ENCODE peak calls at places on chromosomes 4 and X, in eight cellular contexts. One of them, this sample, is unnamed.

GRCh38 chr4:56909083-56909981 is 1.6 kb downstream of the REST start:
- DNase-seq in tibial artery: peak; percentile 73
- DNase-seq in aorta: peak; percentile 69
- DNase-seq in HTR-8/SVneo: peak; percentile 14
- DNase-seq in kidney epithelial cell: no peak
- DNase-seq in AG08395: peak; percentile 65
- DNase-seq in hepatocyte: peak; percentile 56
- DNase-seq in GM23248: peak; percentile 84
- DNase-seq in this sample: peak; percentile 52

GRCh38 chr4:14193601-14194000 is 566.1 kb upstream of the BOD1L1 start:
- DNase-seq in aorta: no peak
- DNase-seq in tibial artery: no peak
- DNase-seq in AG08395: no peak
- DNase-seq in kidney epithelial cell: no peak
- DNase-seq in HTR-8/SVneo: no peak
- DNase-seq in hepatocyte: no peak
- DNase-seq in GM23248: peak; percentile 5
- DNase-seq in this sample: no peak

GRCh38 chr4:66568001-66568400 is 897.7 kb upstream of the EPHA5 start:
- DNase-seq in aorta: no peak
- DNase-seq in kidney epithelial cell: no peak
- DNase-seq in HTR-8/SVneo: no peak
- DNase-seq in tibial artery: no peak
- DNase-seq in GM23248: no peak
- DNase-seq in AG08395: no peak
- DNase-seq in hepatocyte: no peak
- DNase-seq in this sample: no peak

GRCh38 chrX:55451125-55451524 is 802 bp upstream of the MAGEH1 start:
- DNase-seq in AG08395: no peak
- DNase-seq in hepatocyte: no peak
- DNase-seq in GM23248: peak; percentile 4
- DNase-seq in HTR-8/SVneo: no peak
- DNase-seq in kidney epithelial cell: no peak
- DNase-seq in tibial artery: no peak
- DNase-seq in aorta: no peak
- DNase-seq in this sample: no peak

GRCh38 chr4:55183926-55184599 is 58.7 kb upstream of the KDR start:
- DNase-seq in kidney epithelial cell: peak; percentile 98
- DNase-seq in tibial artery: no peak
- DNase-seq in GM23248: peak; percentile 94
- DNase-seq in aorta: no peak
- DNase-seq in AG08395: peak; percentile 83
- DNase-seq in hepatocyte: peak; percentile 70
- DNase-seq in HTR-8/SVneo: peak; percentile 35
- DNase-seq in this sample: no peak

GRCh38 chrX:124555036-124555595 is 208.8 kb downstream of the SH2D1A start:
- DNase-seq in AG08395: peak; percentile 54
- DNase-seq in kidney epithelial cell: no peak
- DNase-seq in aorta: no peak
- DNase-seq in GM23248: peak; percentile 45
- DNase-seq in HTR-8/SVneo: peak; percentile 5
- DNase-seq in tibial artery: no peak
- DNase-seq in hepatocyte: peak; percentile 29
- DNase-seq in this sample: no peak

GRCh38 chr4:55386073-55386472 is 9.7 kb upstream of the TMEM165 start:
- DNase-seq in hepatocyte: no peak
- DNase-seq in aorta: no peak
- DNase-seq in kidney epithelial cell: no peak
- DNase-seq in AG08395: peak; percentile 37
- DNase-seq in HTR-8/SVneo: no peak
- DNase-seq in GM23248: peak; percentile 42
- DNase-seq in tibial artery: no peak
- DNase-seq in this sample: no peak

GRCh38 chrX:1002611-1003010 is 209.8 kb downstream of the CRLF2 start:
- DNase-seq in AG08395: no peak
- DNase-seq in GM23248: no peak
- DNase-seq in aorta: no peak
- DNase-seq in HTR-8/SVneo: no peak
- DNase-seq in tibial artery: peak; percentile 47
- DNase-seq in hepatocyte: no peak
- DNase-seq in kidney epithelial cell: no peak
- DNase-seq in this sample: no peak

GRCh38 chr4:113278324-113278934 is 229.0 kb downstream of the ANK2 start:
- DNase-seq in kidney epithelial cell: peak; percentile 28
- DNase-seq in AG08395: peak; percentile 79
- DNase-seq in tibial artery: peak; percentile 80
- DNase-seq in hepatocyte: peak; percentile 89
- DNase-seq in HTR-8/SVneo: peak; percentile 73
- DNase-seq in aorta: peak; percentile 65
- DNase-seq in GM23248: peak; percentile 86
- DNase-seq in this sample: no peak

GRCh38 chr4:142778908-142779307 is 67.2 kb downstream of the INPP4B start:
- DNase-seq in aorta: no peak
- DNase-seq in hepatocyte: no peak
- DNase-seq in kidney epithelial cell: no peak
- DNase-seq in GM23248: peak; percentile 57
- DNase-seq in AG08395: peak; percentile 10
- DNase-seq in tibial artery: no peak
- DNase-seq in HTR-8/SVneo: no peak
- DNase-seq in this sample: no peak

GRCh38 chr4:12674184-12674583 is 810.0 kb downstream of the RAB28 start:
- DNase-seq in HTR-8/SVneo: no peak
- DNase-seq in GM23248: no peak
- DNase-seq in tibial artery: no peak
- DNase-seq in kidney epithelial cell: no peak
- DNase-seq in hepatocyte: no peak
- DNase-seq in aorta: no peak
- DNase-seq in AG08395: no peak
- DNase-seq in this sample: no peak

GRCh38 chrX:113741744-113742143 is 842.1 kb upstream of the HTR2C start:
- DNase-seq in AG08395: peak; percentile 26
- DNase-seq in kidney epithelial cell: no peak
- DNase-seq in GM23248: peak; percentile 60
- DNase-seq in HTR-8/SVneo: peak; percentile 0
- DNase-seq in aorta: no peak
- DNase-seq in hepatocyte: peak; percentile 66
- DNase-seq in tibial artery: no peak
- DNase-seq in this sample: no peak

GRCh38 chr4:111283066-111283677 is 660.3 kb upstream of the PITX2 start:
- DNase-seq in tibial artery: no peak
- DNase-seq in GM23248: peak; percentile 56
- DNase-seq in hepatocyte: peak; percentile 68
- DNase-seq in aorta: peak; percentile 49
- DNase-seq in kidney epithelial cell: peak; percentile 7
- DNase-seq in HTR-8/SVneo: peak; percentile 22
- DNase-seq in AG08395: peak; percentile 51
- DNase-seq in this sample: peak; percentile 43

GRCh38 chr4:110970642-110971041 is 347.8 kb upstream of the PITX2 start:
- DNase-seq in tibial artery: no peak
- DNase-seq in kidney epithelial cell: no peak
- DNase-seq in aorta: peak; percentile 40
- DNase-seq in hepatocyte: peak; percentile 70
- DNase-seq in AG08395: peak; percentile 23
- DNase-seq in GM23248: peak; percentile 51
- DNase-seq in HTR-8/SVneo: peak; percentile 36
- DNase-seq in this sample: no peak

GRCh38 chrX:5122181-5122678 is 1106.4 kb downstream of the NLGN4X start:
- DNase-seq in GM23248: no peak
- DNase-seq in AG08395: no peak
- DNase-seq in hepatocyte: no peak
- DNase-seq in HTR-8/SVneo: no peak
- DNase-seq in aorta: no peak
- DNase-seq in tibial artery: no peak
- DNase-seq in kidney epithelial cell: no peak
- DNase-seq in this sample: no peak

GRCh38 chr4:108272046-108272445 is 103.3 kb upstream of the LEF1 start:
- DNase-seq in AG08395: no peak
- DNase-seq in HTR-8/SVneo: no peak
- DNase-seq in aorta: no peak
- DNase-seq in hepatocyte: peak; percentile 5
- DNase-seq in kidney epithelial cell: no peak
- DNase-seq in GM23248: no peak
- DNase-seq in tibial artery: no peak
- DNase-seq in this sample: no peak

GRCh38 chr4:138334346-138335016 is 92.3 kb upstream of the SLC7A11 start:
- DNase-seq in hepatocyte: peak; percentile 64
- DNase-seq in GM23248: no peak
- DNase-seq in aorta: no peak
- DNase-seq in AG08395: no peak
- DNase-seq in HTR-8/SVneo: no peak
- DNase-seq in tibial artery: no peak
- DNase-seq in kidney epithelial cell: peak; percentile 50
- DNase-seq in this sample: peak; percentile 39

GRCh38 chr4:114015444-114015899 is 36.0 kb upstream of the ARSJ start:
- DNase-seq in aorta: no peak
- DNase-seq in AG08395: peak; percentile 92
- DNase-seq in HTR-8/SVneo: peak; percentile 83
- DNase-seq in GM23248: peak; percentile 97
- DNase-seq in kidney epithelial cell: peak; percentile 95
- DNase-seq in hepatocyte: no peak
- DNase-seq in tibial artery: no peak
- DNase-seq in this sample: no peak

GRCh38 chr4:179399054-179399782 is 1957.0 kb upstream of the AGA start:
- DNase-seq in GM23248: no peak
- DNase-seq in tibial artery: no peak
- DNase-seq in hepatocyte: no peak
- DNase-seq in kidney epithelial cell: no peak
- DNase-seq in aorta: no peak
- DNase-seq in AG08395: no peak
- DNase-seq in HTR-8/SVneo: no peak
- DNase-seq in this sample: no peak

GRCh38 chr4:121597346-121597934 is 99.3 kb downstream of the ANXA5 start:
- DNase-seq in GM23248: peak; percentile 38
- DNase-seq in AG08395: no peak
- DNase-seq in HTR-8/SVneo: no peak
- DNase-seq in tibial artery: no peak
- DNase-seq in kidney epithelial cell: peak; percentile 77
- DNase-seq in hepatocyte: no peak
- DNase-seq in aorta: no peak
- DNase-seq in this sample: no peak

GRCh38 chrX:43121637-43122036 is 343.7 kb upstream of the PPP1R2C start:
- DNase-seq in tibial artery: no peak
- DNase-seq in kidney epithelial cell: no peak
- DNase-seq in aorta: no peak
- DNase-seq in AG08395: no peak
- DNase-seq in hepatocyte: no peak
- DNase-seq in GM23248: no peak
- DNase-seq in HTR-8/SVneo: no peak
- DNase-seq in this sample: no peak

GRCh38 chrX:136531951-136532350 is at the start of gene VGLL1:
- DNase-seq in aorta: no peak
- DNase-seq in HTR-8/SVneo: no peak
- DNase-seq in hepatocyte: peak; percentile 21
- DNase-seq in tibial artery: no peak
- DNase-seq in kidney epithelial cell: no peak
- DNase-seq in GM23248: no peak
- DNase-seq in AG08395: no peak
- DNase-seq in this sample: no peak

GRCh38 chrX:627510-627964 is 3.1 kb upstream of the SHOX start:
- DNase-seq in GM23248: no peak
- DNase-seq in tibial artery: no peak
- DNase-seq in AG08395: no peak
- DNase-seq in HTR-8/SVneo: no peak
- DNase-seq in aorta: no peak
- DNase-seq in hepatocyte: no peak
- DNase-seq in kidney epithelial cell: no peak
- DNase-seq in this sample: no peak

GRCh38 chrX:50988649-50989048 is 78.1 kb downstream of the BMP15 start:
- DNase-seq in GM23248: peak; percentile 53
- DNase-seq in tibial artery: no peak
- DNase-seq in hepatocyte: peak; percentile 38
- DNase-seq in HTR-8/SVneo: no peak
- DNase-seq in aorta: no peak
- DNase-seq in kidney epithelial cell: no peak
- DNase-seq in AG08395: peak; percentile 50
- DNase-seq in this sample: no peak

GRCh38 chrX:86028681-86029080 is 18.7 kb downstream of the CHM start:
- DNase-seq in hepatocyte: no peak
- DNase-seq in HTR-8/SVneo: no peak
- DNase-seq in GM23248: peak; percentile 20
- DNase-seq in kidney epithelial cell: no peak
- DNase-seq in AG08395: peak; percentile 6
- DNase-seq in aorta: no peak
- DNase-seq in tibial artery: no peak
- DNase-seq in this sample: no peak

GRCh38 chr4:147590249-147590920 is 26.8 kb upstream of the TMEM184C start:
- DNase-seq in AG08395: peak; percentile 61
- DNase-seq in GM23248: peak; percentile 64
- DNase-seq in tibial artery: no peak
- DNase-seq in kidney epithelial cell: no peak
- DNase-seq in HTR-8/SVneo: peak; percentile 67
- DNase-seq in hepatocyte: peak; percentile 78
- DNase-seq in aorta: peak; percentile 53
- DNase-seq in this sample: no peak

GRCh38 chr4:125390126-125390525 is 75.4 kb downstream of the FAT4 start:
- DNase-seq in hepatocyte: no peak
- DNase-seq in HTR-8/SVneo: peak; percentile 7
- DNase-seq in kidney epithelial cell: no peak
- DNase-seq in tibial artery: no peak
- DNase-seq in AG08395: peak; percentile 65
- DNase-seq in aorta: no peak
- DNase-seq in GM23248: peak; percentile 95
- DNase-seq in this sample: no peak

GRCh38 chrX:150517303-150517896 is 51.0 kb upstream of the MTM1 start:
- DNase-seq in hepatocyte: no peak
- DNase-seq in kidney epithelial cell: no peak
- DNase-seq in HTR-8/SVneo: no peak
- DNase-seq in GM23248: peak; percentile 84
- DNase-seq in aorta: no peak
- DNase-seq in AG08395: peak; percentile 52
- DNase-seq in tibial artery: no peak
- DNase-seq in this sample: no peak

GRCh38 chr4:120753854-120754253 is 168.7 kb downstream of the PRDM5 start:
- DNase-seq in AG08395: no peak
- DNase-seq in hepatocyte: peak; percentile 21
- DNase-seq in kidney epithelial cell: no peak
- DNase-seq in aorta: no peak
- DNase-seq in HTR-8/SVneo: no peak
- DNase-seq in tibial artery: no peak
- DNase-seq in GM23248: no peak
- DNase-seq in this sample: no peak

GRCh38 chrX:78213331-78213730 is 73.9 kb upstream of the TAF9B start:
- DNase-seq in aorta: no peak
- DNase-seq in kidney epithelial cell: no peak
- DNase-seq in hepatocyte: peak; percentile 7
- DNase-seq in AG08395: no peak
- DNase-seq in GM23248: no peak
- DNase-seq in HTR-8/SVneo: no peak
- DNase-seq in tibial artery: no peak
- DNase-seq in this sample: no peak

GRCh38 chr4:52862605-52863236 is 604 bp downstream of the RASL11B start:
- DNase-seq in aorta: peak; percentile 47
- DNase-seq in AG08395: no peak
- DNase-seq in GM23248: no peak
- DNase-seq in kidney epithelial cell: no peak
- DNase-seq in tibial artery: no peak
- DNase-seq in hepatocyte: no peak
- DNase-seq in HTR-8/SVneo: no peak
- DNase-seq in this sample: no peak

GRCh38 chr4:121479801-121480200 is 99.0 kb upstream of the QRFPR start:
- DNase-seq in tibial artery: no peak
- DNase-seq in kidney epithelial cell: no peak
- DNase-seq in HTR-8/SVneo: no peak
- DNase-seq in GM23248: peak; percentile 16
- DNase-seq in hepatocyte: no peak
- DNase-seq in AG08395: no peak
- DNase-seq in aorta: no peak
- DNase-seq in this sample: no peak

GRCh38 chrX:46994096-46994495 is 81.9 kb downstream of the JADE3 start:
- DNase-seq in kidney epithelial cell: no peak
- DNase-seq in hepatocyte: no peak
- DNase-seq in HTR-8/SVneo: no peak
- DNase-seq in AG08395: no peak
- DNase-seq in GM23248: no peak
- DNase-seq in aorta: no peak
- DNase-seq in tibial artery: no peak
- DNase-seq in this sample: no peak

GRCh38 chr4:123443401-123444297 is 47.1 kb downstream of the SPRY1 start:
- DNase-seq in GM23248: no peak
- DNase-seq in HTR-8/SVneo: no peak
- DNase-seq in tibial artery: no peak
- DNase-seq in AG08395: no peak
- DNase-seq in aorta: no peak
- DNase-seq in hepatocyte: no peak
- DNase-seq in kidney epithelial cell: no peak
- DNase-seq in this sample: no peak

This sample was measured in upper lobe of left lung.